ENCODE peak calls at places on chromosomes 7 and 10, in eight cellular contexts. O, N, W, R, L, C, B and X are unnamed samples.

GRCh38 chr10:112227331-112227961 is 43.9 kb upstream of the GPAM start:
- DNase-seq in R (no peak), O (no peak), N (no peak), C (no peak), L (no peak), W (peak), B (no peak), X (no peak)

GRCh38 chr10:114479307-114479706 is 75.0 kb upstream of the AFAP1L2 start:
- DNase-seq in C (no peak), N (no peak), R (no peak), L (no peak), W (no peak), B (no peak), O (no peak), X (no peak)

GRCh38 chr7:47420117-47420780 is 161.7 kb downstream of the TNS3 start:
- DNase-seq in B (no peak), O (peak), R (no peak), W (no peak), C (no peak), L (no peak), N (no peak), X (no peak)

GRCh38 chr10:114184276-114184675 is 5.1 kb downstream of the TDRD1 start:
- DNase-seq in W (no peak), N (no peak), L (no peak), O (no peak), B (no peak), R (no peak), C (no peak), X (no peak)

GRCh38 chr10:30637881-30638467 is 8.4 kb upstream of the LYZL2 start:
- DNase-seq in R (no peak), C (no peak), W (peak), N (no peak), L (no peak), O (no peak), B (peak), X (peak)

GRCh38 chr10:58698777-58699356 is 186.2 kb downstream of the BICC1 start:
- DNase-seq in O (no peak), B (no peak), N (no peak), L (no peak), W (no peak), R (no peak), C (no peak), X (no peak)

GRCh38 chr7:156031679-156032478 is 219.6 kb upstream of the SHH start:
- DNase-seq in N (no peak), R (no peak), O (no peak), C (no peak), L (no peak), B (no peak), W (no peak), X (no peak)

GRCh38 chr10:97865488-97865887 is 15.8 kb downstream of the GOLGA7B start:
- DNase-seq in C (no peak), N (no peak), L (no peak), W (no peak), O (no peak), R (no peak), B (no peak), X (no peak)

GRCh38 chr10:83606275-83606674 is 533.0 kb upstream of the GHITM start:
- DNase-seq in L (no peak), W (peak), N (no peak), B (no peak), O (no peak), C (no peak), R (no peak), X (no peak)

GRCh38 chr10:14658331-14659122 is 116.2 kb downstream of the FAM107B start:
- DNase-seq in L (no peak), R (no peak), O (no peak), N (no peak), W (peak), B (no peak), C (no peak), X (peak)

GRCh38 chr10:119344381-119344780 is 137.0 kb downstream of the GRK5 start:
- DNase-seq in R (no peak), L (no peak), C (peak), W (no peak), O (peak), N (no peak), B (no peak), X (no peak)

GRCh38 chr10:46544989-46545791 is 11.3 kb downstream of the GPRIN2 start:
- DNase-seq in N (no peak), W (no peak), B (no peak), L (peak), R (no peak), C (peak), O (no peak), X (no peak)

GRCh38 chr7:55180821-55181542 is 162.2 kb downstream of the EGFR start:
- DNase-seq in N (no peak), L (no peak), B (no peak), R (no peak), O (peak), W (no peak), C (no peak), X (no peak)

GRCh38 chr7:13792208-13792607 is 197.3 kb downstream of the ETV1 start:
- DNase-seq in R (no peak), L (no peak), C (no peak), N (no peak), B (no peak), O (no peak), W (no peak), X (no peak)

GRCh38 chr7:867406-868188 is 8.8 kb upstream of the GET4 start:
- DNase-seq in O (no peak), C (no peak), N (no peak), W (peak), L (no peak), B (peak), R (no peak), X (peak)

GRCh38 chr10:77907900-77908717 is 18.4 kb downstream of the DLG5 start:
- DNase-seq in L (no peak), R (no peak), C (peak), W (no peak), N (no peak), O (no peak), B (no peak), X (no peak)

GRCh38 chr10:114300036-114300645 is 61.1 kb downstream of the VWA2 start:
- DNase-seq in L (no peak), R (no peak), C (no peak), O (no peak), W (no peak), B (no peak), N (no peak), X (no peak)

GRCh38 chr7:18555120-18555519 is 59.6 kb downstream of the HDAC9 start:
- DNase-seq in B (no peak), W (no peak), C (no peak), L (no peak), R (no peak), N (no peak), O (no peak), X (peak)

GRCh38 chr10:129274928-129275474 is 192.0 kb upstream of the MGMT start:
- DNase-seq in W (no peak), C (peak), N (no peak), L (peak), B (no peak), R (no peak), O (no peak), X (no peak)

GRCh38 chr10:91579351-91579985 is 53.4 kb downstream of the PPP1R3C start:
- DNase-seq in L (no peak), C (no peak), O (no peak), N (no peak), R (no peak), B (no peak), W (no peak), X (peak)

GRCh38 chr10:1677307-1677939 is 59.9 kb downstream of the ADARB2 start:
- DNase-seq in W (no peak), O (no peak), B (no peak), R (no peak), N (no peak), C (no peak), L (no peak), X (no peak)

GRCh38 chr7:30134523-30135270 is at the start of gene MTURN:
- DNase-seq in W (peak), C (peak), R (peak), L (peak), B (peak), N (peak), O (peak), X (peak)

GRCh38 chr10:131657985-131658330 is 242.8 kb upstream of the PPP2R2D start:
- DNase-seq in L (no peak), R (no peak), O (no peak), W (no peak), B (no peak), N (no peak), C (no peak), X (no peak)

GRCh38 chr10:121700416-121700815 is 102.2 kb upstream of the FGFR2 start:
- DNase-seq in C (no peak), R (no peak), N (no peak), L (no peak), B (no peak), O (no peak), W (no peak), X (no peak)

GRCh38 chr10:117165557-117166419 is 27.7 kb upstream of the VAX1 start:
- DNase-seq in O (peak), L (peak), R (no peak), C (peak), B (no peak), N (no peak), W (peak), X (peak)

GRCh38 chr7:92446869-92447238 is 428 bp upstream of the GATAD1 start:
- DNase-seq in L (no peak), B (no peak), O (no peak), N (no peak), R (no peak), W (no peak), C (no peak), X (no peak)